ENCODE peak calls at places on chromosomes 7 and 10, in seven cellular contexts. N, M, W, G, S, J and I are unnamed samples.

GRCh38 chr10:82982110-82982608 is 1107.2 kb downstream of the NRG3 start:
- DNase-seq in N (peak; percentile 72), M (no peak), W (no peak), G (no peak), S (no peak), J (peak; percentile 82), I (no peak)

GRCh38 chr7:110507832-110508231 is 583.1 kb upstream of the LRRN3 start:
- DNase-seq in N (no peak), M (no peak), W (no peak), G (no peak), S (no peak), J (no peak), I (no peak)

GRCh38 chr7:115747174-115747573 is 283.4 kb downstream of the TFEC start:
- DNase-seq in N (no peak), M (no peak), W (no peak), G (no peak), S (no peak), J (no peak), I (no peak)

GRCh38 chr7:69827140-69827919 is 229.1 kb downstream of the AUTS2 start:
- DNase-seq in N (no peak), M (no peak), W (no peak), G (no peak), S (no peak), J (no peak), I (no peak)

GRCh38 chr7:84631913-84632312 is 437.3 kb upstream of the SEMA3A start:
- DNase-seq in N (no peak), M (no peak), W (no peak), G (no peak), S (no peak), J (no peak), I (no peak)

GRCh38 chr7:80942261-80943041 is 23.6 kb upstream of the SEMA3C start:
- DNase-seq in N (peak; percentile 99), M (peak; percentile 97), W (peak; percentile 37), G (no peak), S (no peak), J (peak; percentile 93), I (peak; percentile 33)

GRCh38 chr7:117322741-117323584 is at the start of gene WNT2:
- DNase-seq in N (no peak), M (no peak), W (no peak), G (no peak), S (no peak), J (peak; percentile 57), I (peak; percentile 70)

GRCh38 chr7:17030559-17030958 is 148.8 kb upstream of the AGR3 start:
- DNase-seq in N (no peak), M (no peak), W (no peak), G (no peak), S (peak; percentile 46), J (no peak), I (no peak)

GRCh38 chr7:18049262-18049661 is 21.6 kb upstream of the PRPS1L1 start:
- DNase-seq in N (no peak), M (no peak), W (no peak), G (no peak), S (no peak), J (no peak), I (no peak)

GRCh38 chr7:12809476-12809875 is 122.0 kb downstream of the ARL4A start:
- DNase-seq in N (no peak), M (no peak), W (no peak), G (no peak), S (no peak), J (no peak), I (no peak)

DNA sequence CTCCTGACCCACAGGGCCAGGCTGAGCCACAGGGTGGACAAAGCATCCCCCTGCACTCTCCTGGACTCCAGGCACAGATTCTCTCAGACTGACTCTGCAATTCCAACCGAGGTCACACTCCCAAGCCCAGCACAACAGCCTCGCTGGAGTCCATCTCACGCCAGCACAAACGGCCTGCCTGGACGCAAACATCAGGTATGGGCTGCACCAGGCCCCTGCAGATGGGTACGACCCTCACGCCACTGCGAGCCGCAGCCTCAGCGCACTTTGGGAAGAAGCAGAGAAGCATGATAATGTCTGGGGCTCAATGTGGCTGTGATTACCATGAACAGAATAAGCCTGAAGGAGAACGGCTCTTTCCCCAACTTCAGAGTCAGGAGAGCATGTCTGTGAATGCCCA is 66.4 kb upstream of the CFAP46 start:
- DNase-seq in N (no peak), M (no peak), W (no peak), G (no peak), S (no peak), J (no peak), I (no peak)
- H3K4me3 ChIP-seq in N (no peak overlapping the region), M (no peak overlapping the region), W (no peak overlapping the region), G (no peak overlapping the region), S (no peak overlapping the region), J (no peak overlapping the region), I (no peak overlapping the region)

GRCh38 chr7:155069992-155070827 is at the start of gene HTR5A:
- DNase-seq in N (no peak), M (peak; percentile 55), W (peak; percentile 74), G (peak; percentile 92), S (peak; percentile 78), J (peak; percentile 99), I (peak; percentile 98)

GRCh38 chr7:155073922-155074321 is 3.8 kb downstream of the HTR5A start:
- DNase-seq in N (no peak), M (no peak), W (no peak), G (no peak), S (no peak), J (no peak), I (no peak)

GRCh38 chr7:155066417-155066950 is 3.6 kb upstream of the HTR5A start:
- DNase-seq in N (peak; percentile 86), M (no peak), W (no peak), G (no peak), S (no peak), J (peak; percentile 94), I (no peak)

GRCh38 chr7:155071916-155072315 is 1.8 kb downstream of the HTR5A start:
- DNase-seq in N (no peak), M (no peak), W (no peak), G (no peak), S (no peak), J (no peak), I (no peak)

DNA sequence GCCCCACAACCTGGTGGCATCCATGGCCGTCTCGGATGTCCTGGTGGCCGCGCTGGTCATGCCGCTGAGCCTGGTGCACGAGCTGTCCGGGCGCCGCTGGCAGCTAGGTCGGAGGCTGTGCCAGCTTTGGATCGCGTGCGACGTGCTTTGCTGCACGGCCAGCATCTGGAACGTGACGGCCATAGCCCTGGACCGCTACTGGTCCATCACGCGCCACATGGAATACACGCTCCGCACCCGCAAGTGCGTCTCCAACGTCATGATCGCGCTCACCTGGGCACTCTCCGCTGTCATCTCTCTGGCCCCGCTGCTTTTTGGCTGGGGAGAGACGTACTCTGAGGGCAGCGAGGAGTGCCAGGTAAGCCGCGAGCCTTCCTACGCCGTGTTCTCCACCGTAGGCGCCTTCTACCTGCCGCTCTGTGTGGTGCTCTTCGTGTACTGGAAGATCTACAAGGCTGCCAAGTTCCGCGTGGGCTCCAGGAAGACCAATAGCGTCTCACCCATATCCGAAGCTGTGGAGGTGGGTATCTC is 1.1 kb downstream of the HTR5A start:
- DNase-seq in N (no peak), M (no peak), W (no peak), G (no peak), S (no peak), J (no peak), I (peak; percentile 37)
- H3K4me3 ChIP-seq in N (no peak overlapping the region), M (no peak overlapping the region), W (no peak overlapping the region), G (no peak overlapping the region), S (no peak overlapping the region), J (no peak overlapping the region), I (no peak overlapping the region)

GRCh38 chr7:2710901-2711551 is 23.0 kb downstream of the AMZ1 start:
- DNase-seq in N (no peak), M (no peak), W (no peak), G (no peak), S (peak; percentile 90), J (no peak), I (no peak)
- H3K4me3 ChIP-seq in N (no peak overlapping the region), M (no peak overlapping the region), W (no peak overlapping the region), G (no peak overlapping the region), S (peak overlapping the region; percentile 61), J (no peak overlapping the region), I (no peak overlapping the region)

GRCh38 chr10:89838002-89838615 is 136.7 kb downstream of the KIF20B start:
- DNase-seq in N (no peak), M (no peak), W (no peak), G (no peak), S (no peak), J (peak; percentile 67), I (peak; percentile 27)
- H3K4me3 ChIP-seq in N (no peak overlapping the region), M (no peak overlapping the region), W (peak overlapping the region; percentile 68), G (peak overlapping the region; percentile 45), S (no peak overlapping the region), J (peak overlapping the region; percentile 76), I (no peak overlapping the region)

GRCh38 chr10:3197354-3198003 is 24.9 kb upstream of the PITRM1 start:
- DNase-seq in N (peak; percentile 68), M (peak; percentile 85), W (peak; percentile 77), G (peak; percentile 92), S (peak; percentile 55), J (peak; percentile 97), I (peak; percentile 94)
- H3K4me3 ChIP-seq in N (peak overlapping the region; percentile 31), M (peak overlapping the region; percentile 53), W (peak overlapping the region; percentile 49), G (no peak overlapping the region), S (peak overlapping the region; percentile 70), J (peak overlapping the region; percentile 67), I (no peak overlapping the region)

GRCh38 chr7:37455081-37455480 is 6.4 kb upstream of the ELMO1 start:
- DNase-seq in N (no peak), M (no peak), W (no peak), G (no peak), S (no peak), J (no peak), I (no peak)
- H3K4me3 ChIP-seq in N (no peak overlapping the region), M (no peak overlapping the region), W (no peak overlapping the region), G (no peak overlapping the region), S (no peak overlapping the region), J (no peak overlapping the region), I (no peak overlapping the region)

DNA sequence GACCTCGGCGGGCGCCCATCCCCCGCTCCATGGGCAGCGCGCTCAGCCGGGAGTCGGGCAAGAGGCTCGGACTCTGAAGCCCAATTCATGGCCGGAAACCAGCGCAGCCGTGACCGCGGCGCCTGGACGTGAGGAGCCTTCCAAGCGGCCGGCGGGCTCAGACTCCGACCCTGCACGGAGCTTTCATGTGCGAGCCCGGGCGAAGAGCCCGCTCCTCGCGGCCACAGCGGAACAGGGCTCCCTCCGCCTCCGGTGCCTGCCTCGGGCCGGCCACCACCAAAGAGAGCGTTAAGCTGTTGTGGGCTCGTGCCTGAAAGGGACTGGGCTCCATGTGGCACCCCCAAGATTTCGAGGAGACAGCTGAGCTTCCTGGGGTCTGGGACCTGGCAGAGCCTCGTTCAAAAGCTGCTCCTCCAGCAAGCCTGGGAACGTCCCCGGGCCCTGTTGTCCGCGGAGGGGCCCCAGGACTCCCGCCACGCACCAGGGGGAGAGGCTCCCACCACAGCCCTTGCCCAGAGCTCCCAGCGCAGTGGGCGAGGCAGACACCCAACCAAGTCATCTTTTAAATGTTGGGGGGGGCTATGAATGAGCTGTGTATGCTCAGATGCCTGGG is 850 bp upstream of the GRID1 start:
- DNase-seq in N (no peak), M (no peak), W (no peak), G (peak; percentile 61), S (no peak), J (no peak), I (peak; percentile 85)
- H3K4me3 ChIP-seq in N (no peak overlapping the region), M (no peak overlapping the region), W (peak overlapping the region; percentile 72), G (peak overlapping the region; percentile 52), S (no peak overlapping the region), J (no peak overlapping the region), I (peak overlapping the region; percentile 47)